ENCODE peak calls at places on chromosomes 3 and 15, in nine cellular contexts. Y is left ventricle myocardium inferior; J is HEK293T; W is GM10248; K is right atrium auricular region; L is GM20000; D is activated CD8-positive, alpha-beta memory T cell treated with anti-CD3 and anti-CD28 coated beads, Interleukin-2, amount 50 U/mL, for 48 hours; A is H7; G is dorsolateral prefrontal cortex. B is an unnamed sample.

GRCh38 chr3:138187296-138188012 is at the start of gene ARMC8:
- DNase-seq in J (peak), Y (peak), G (peak), A (peak), L (no peak), K (peak), W (no peak), D (peak), B (no peak)

GRCh38 chr3:16467368-16467767 is 46.1 kb downstream of the RFTN1 start:
- DNase-seq in D (peak), G (no peak), Y (no peak), J (no peak), W (peak), K (no peak), A (no peak), L (peak), B (no peak)

GRCh38 chr3:32166654-32167053 is 60.2 kb downstream of the GPD1L start:
- DNase-seq in D (no peak), J (no peak), A (no peak), W (no peak), G (no peak), Y (no peak), K (no peak), L (no peak), B (no peak)

GRCh38 chr3:42213417-42213816 is 52.6 kb downstream of the CCK start:
- DNase-seq in W (no peak), G (no peak), J (no peak), L (peak), A (no peak), K (no peak), Y (no peak), D (no peak), B (no peak)

GRCh38 chr3:139117883-139118760 is 73.4 kb upstream of the PRR23C start:
- DNase-seq in D (no peak), Y (no peak), W (no peak), J (no peak), G (no peak), A (no peak), K (peak), L (no peak), B (no peak)

GRCh38 chr3:42056840-42057239 is 34.3 kb upstream of the TRAK1 start:
- DNase-seq in A (peak), K (no peak), J (no peak), D (no peak), W (no peak), Y (no peak), G (no peak), L (no peak), B (no peak)

GRCh38 chr3:175585898-175586297 is 726.8 kb downstream of the NAALADL2 start:
- DNase-seq in D (no peak), K (no peak), G (no peak), J (no peak), Y (no peak), L (no peak), W (no peak), A (no peak), B (no peak)

GRCh38 chr3:9352917-9353823 is 9.7 kb upstream of the THUMPD3 start:
- DNase-seq in D (peak), Y (peak), K (peak), G (peak), J (peak), L (peak), W (peak), A (peak), B (no peak)

GRCh38 chr15:33735637-33736247 is 232.6 kb upstream of the CHRM5 start:
- DNase-seq in L (peak), W (peak), G (no peak), K (no peak), Y (no peak), A (peak), D (no peak), J (peak), B (no peak)

GRCh38 chr15:37837276-37837675 is 97.2 kb upstream of the TMCO5A start:
- DNase-seq in A (no peak), K (no peak), W (no peak), G (no peak), J (no peak), L (no peak), D (no peak), Y (no peak), B (no peak)

GRCh38 chr15:90836296-90836871 is 32.0 kb upstream of the FURIN start:
- DNase-seq in J (no peak), W (no peak), Y (no peak), A (peak), L (no peak), D (no peak), G (no peak), K (no peak), B (no peak)

GRCh38 chr15:81897011-81897677 is 148.7 kb downstream of the MEX3B start:
- DNase-seq in L (no peak), G (no peak), A (no peak), J (no peak), W (no peak), K (no peak), D (no peak), Y (no peak), B (no peak)

GRCh38 chr3:65562444-65562843 is 476.3 kb downstream of the MAGI1 start:
- DNase-seq in L (no peak), K (no peak), J (no peak), D (no peak), Y (no peak), A (no peak), G (no peak), W (no peak), B (no peak)

GRCh38 chr3:6935964-6936363 is 75.0 kb downstream of the GRM7 start:
- DNase-seq in L (no peak), G (no peak), K (no peak), J (no peak), D (no peak), Y (no peak), W (no peak), A (no peak), B (no peak)

GRCh38 chr3:59367150-59367549 is 317.3 kb upstream of the CFAP20DC start:
- DNase-seq in K (no peak), G (no peak), Y (no peak), J (peak), W (no peak), D (no peak), A (no peak), L (no peak), B (no peak)

GRCh38 chr15:90862487-90862886 is 5.9 kb upstream of the FURIN start:
- DNase-seq in D (no peak), L (no peak), J (no peak), K (no peak), W (no peak), A (no peak), G (no peak), Y (no peak), B (no peak)